ENCODE peak calls at places on chromosomes 13 and 19, in nine cellular contexts. V is NB4; F is brain microvascular endothelial cell; L is esophagus muscularis mucosa; I is cardiac muscle cell; G is CD8-positive, alpha-beta memory T cell; R is H1; B is mesenchymal stem cell; A is tibial nerve. X is an unnamed sample.

GRCh38 chr13:99353836-99354235 is 46.6 kb upstream of the GPR183 start:
- DNase-seq in V (no peak), F (peak), L (peak), I (no peak), G (peak), R (peak), B (peak), A (no peak), X (no peak)

GRCh38 chr13:56351041-56351440 is 789.7 kb upstream of the PRR20A start:
- DNase-seq in V (no peak), F (no peak), L (no peak), I (peak), G (no peak), R (no peak), B (no peak), A (no peak), X (no peak)

GRCh38 chr19:40411125-40411842 is 1.9 kb downstream of the PRX start:
- DNase-seq in V (no peak), F (no peak), L (no peak), I (no peak), G (no peak), R (no peak), B (no peak), A (no peak), X (peak)

GRCh38 chr13:40639226-40639681 is 27.2 kb downstream of the FOXO1 start:
- DNase-seq in V (peak), F (peak), L (no peak), I (no peak), G (no peak), R (no peak), B (peak), A (no peak), X (peak)

GRCh38 chr19:56348289-56348877 is 33.7 kb upstream of the ZSCAN5A start:
- DNase-seq in V (peak), F (peak), L (no peak), I (no peak), G (no peak), R (peak), B (peak), A (no peak), X (no peak)

GRCh38 chr13:108352599-108352998 is 83.1 kb downstream of the TNFSF13B start:
- DNase-seq in V (peak), F (no peak), L (no peak), I (no peak), G (no peak), R (no peak), B (no peak), A (no peak), X (no peak)

GRCh38 chr13:113975416-113975815 is 1.5 kb upstream of the C13orf46 start:
- DNase-seq in V (no peak), F (no peak), L (no peak), I (no peak), G (no peak), R (no peak), B (no peak), A (no peak), X (no peak)

GRCh38 chr19:6023085-6023682 is 45.2 kb upstream of the RANBP3 start:
- DNase-seq in V (peak), F (peak), L (no peak), I (no peak), G (peak), R (no peak), B (peak), A (no peak), X (no peak)

GRCh38 chr13:108276060-108276459 is 6.5 kb downstream of the TNFSF13B start:
- DNase-seq in V (no peak), F (no peak), L (no peak), I (no peak), G (no peak), R (no peak), B (no peak), A (peak), X (peak)

GRCh38 chr13:20370815-20371421 is 138.8 kb upstream of the GJB6 start:
- DNase-seq in V (no peak), F (no peak), L (no peak), I (no peak), G (no peak), R (no peak), B (no peak), A (no peak), X (no peak)

GRCh38 chr19:39834287-39834841 is 402 bp upstream of the DYRK1B start:
- DNase-seq in V (no peak), F (no peak), L (no peak), I (no peak), G (no peak), R (no peak), B (no peak), A (no peak), X (no peak)

GRCh38 chr19:35090160-35090794 is 25.3 kb upstream of the FXYD3 start:
- DNase-seq in V (peak), F (peak), L (no peak), I (peak), G (no peak), R (peak), B (peak), A (peak), X (peak)

GRCh38 chr13:99071666-99072065 is 93.8 kb upstream of the DOCK9 start:
- DNase-seq in V (no peak), F (no peak), L (no peak), I (no peak), G (no peak), R (no peak), B (no peak), A (no peak), X (no peak)

GRCh38 chr13:28356506-28357064 is 138.3 kb downstream of the FLT1 start:
- DNase-seq in V (no peak), F (no peak), L (no peak), I (no peak), G (no peak), R (no peak), B (peak), A (no peak), X (no peak)

GRCh38 chr13:38340624-38341023 is 9.0 kb upstream of the UFM1 start:
- DNase-seq in V (no peak), F (no peak), L (no peak), I (no peak), G (no peak), R (no peak), B (no peak), A (no peak), X (no peak)

GRCh38 chr19:55247621-55248099 is 11.2 kb downstream of the PPP6R1 start:
- DNase-seq in V (peak), F (peak), L (no peak), I (no peak), G (no peak), R (no peak), B (peak), A (no peak), X (no peak)
- H3K4me3 ChIP-seq in V (no peak), F (no peak), L (no peak), I (no peak), G (no peak), R (no peak), B (no peak), A (no peak), X (no peak)

DNA sequence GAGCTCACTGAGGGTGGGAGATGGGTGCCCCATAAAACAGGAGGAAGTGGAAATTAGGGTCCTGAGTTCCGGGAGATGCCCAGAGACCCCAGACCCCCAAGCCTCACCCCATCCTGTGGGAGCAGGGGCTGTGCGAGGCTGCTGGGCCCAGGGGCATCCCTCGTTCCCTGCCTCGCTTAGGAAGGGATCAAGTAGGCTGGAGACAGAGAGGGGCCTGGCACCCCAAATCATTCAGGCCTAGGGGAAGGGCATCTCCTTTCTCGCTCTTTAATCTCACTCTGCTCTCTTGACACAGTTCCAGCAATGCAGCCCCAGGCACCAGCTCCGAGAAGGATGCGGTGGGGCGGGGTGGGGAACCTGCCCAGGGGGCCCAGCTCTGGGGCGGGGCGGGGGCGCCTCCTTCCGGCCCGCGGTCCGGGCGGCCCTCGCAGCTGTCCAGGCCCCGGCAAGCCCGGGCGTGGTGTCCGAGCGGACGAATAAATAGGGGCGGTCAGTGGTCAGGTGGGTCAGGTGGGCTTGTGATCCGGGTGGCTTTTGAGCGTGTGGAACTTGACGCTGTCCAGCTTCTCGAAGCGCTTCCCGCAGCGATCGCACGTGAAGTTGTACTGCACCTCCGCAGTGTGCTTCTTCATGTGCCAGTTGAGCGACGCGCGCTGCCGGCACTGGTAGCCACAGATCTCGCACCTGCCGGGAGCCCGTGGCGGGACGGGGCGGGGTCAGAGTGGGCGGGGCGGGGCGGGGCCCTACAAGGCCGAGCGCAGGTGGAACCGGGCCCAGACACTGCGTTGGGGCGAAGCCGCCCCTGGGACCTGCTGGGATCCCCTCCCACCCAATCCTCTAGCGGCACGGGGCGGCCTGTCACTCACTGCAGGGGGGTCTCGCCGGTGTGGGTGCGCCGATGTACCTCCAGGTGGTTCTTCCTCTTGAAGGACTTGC is 2.6 kb upstream of the ELAVL3 start:
- DNase-seq in V (no peak), F (no peak), L (no peak), I (no peak), G (no peak), R (no peak), B (no peak), A (no peak), X (no peak)
- H3K4me3 ChIP-seq in V (no peak), F (no peak), L (no peak), I (no peak), G (no peak), R (no peak), B (no peak), A (no peak), X (no peak)

DNA sequence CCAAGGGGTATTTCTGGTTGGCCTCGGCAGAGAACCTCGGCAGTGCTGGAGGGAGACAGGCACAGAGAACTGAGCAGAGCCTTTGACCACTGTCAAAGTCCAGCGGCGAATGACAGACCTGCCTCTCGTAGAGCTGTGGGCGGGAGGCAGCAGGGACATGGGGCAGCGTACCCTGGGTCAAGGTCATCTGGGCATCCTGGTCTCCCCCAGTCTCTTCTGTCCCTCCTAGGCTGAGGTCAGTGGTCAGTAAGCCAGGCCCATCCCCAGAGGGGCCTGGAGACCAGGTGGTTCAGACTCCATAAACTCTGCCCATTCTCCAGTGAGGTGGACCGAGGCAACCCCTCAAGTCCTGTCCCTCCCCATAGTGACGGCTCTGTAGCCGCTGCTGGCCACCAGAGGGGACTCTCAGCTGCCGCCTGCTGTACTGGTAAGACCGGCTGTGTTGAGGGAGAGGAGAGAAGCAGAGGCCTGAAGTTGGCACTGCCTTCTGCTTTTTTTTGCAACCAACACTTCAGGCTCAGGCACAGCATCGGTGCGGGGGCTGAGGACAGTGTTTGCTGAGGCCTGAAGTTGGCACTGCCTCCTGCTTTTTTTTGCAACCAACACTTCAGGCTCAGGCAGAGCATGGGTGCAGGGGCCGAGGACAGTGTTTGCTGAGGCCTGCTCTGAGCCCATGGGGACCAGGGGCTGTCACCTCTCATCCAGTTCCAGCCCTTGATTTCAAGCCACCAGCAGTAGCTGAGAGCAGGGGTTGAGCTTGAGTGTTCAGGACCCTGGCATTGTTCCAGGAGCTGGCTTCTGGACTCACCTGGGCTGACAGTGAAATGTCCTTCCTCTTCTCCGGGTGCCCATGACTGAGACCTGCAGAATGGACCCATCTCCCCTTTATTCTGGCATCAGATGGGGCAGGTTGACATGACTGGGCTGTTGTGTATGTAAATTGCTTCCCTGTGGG is at the start of gene PGLYRP2:
- DNase-seq in V (no peak), F (no peak), L (no peak), I (no peak), G (no peak), R (no peak), B (no peak), A (no peak), X (no peak)
- H3K4me3 ChIP-seq in V (no peak), F (no peak), L (no peak), I (no peak), G (no peak), R (no peak), B (no peak), A (no peak), X (no peak)

GRCh38 chr13:109782823-109783411 is 3.5 kb downstream of the IRS2 start:
- DNase-seq in V (peak), F (no peak), L (peak), I (no peak), G (no peak), R (no peak), B (no peak), A (no peak), X (no peak)
- H3K4me3 ChIP-seq in V (peak), F (no peak), L (peak), I (no peak), G (no peak), R (no peak), B (no peak), A (no peak), X (peak)

DNA sequence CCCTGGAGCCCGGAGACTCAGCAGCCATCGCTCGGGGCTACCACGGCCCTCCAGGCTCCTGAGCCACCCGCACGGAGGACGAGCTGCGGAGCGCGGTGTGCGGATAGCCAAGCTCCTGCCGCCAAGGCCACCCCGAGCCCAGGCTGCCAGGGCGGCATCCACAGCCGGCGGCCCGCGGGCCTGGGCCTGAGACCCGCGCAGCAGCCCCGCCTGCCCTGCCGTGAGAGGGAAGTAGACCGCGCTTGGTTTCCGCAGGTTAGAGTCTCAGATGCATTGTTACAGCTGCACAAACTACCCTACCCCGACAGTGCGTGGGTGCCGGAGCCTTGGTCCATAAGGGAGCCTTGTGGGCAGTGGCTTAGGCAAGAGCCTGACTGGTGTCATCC is 253.8 kb upstream of the SGCG start:
- DNase-seq in V (no peak), F (no peak), L (no peak), I (no peak), G (no peak), R (no peak), B (no peak), A (no peak), X (no peak)
- H3K4me3 ChIP-seq in V (no peak), F (peak), L (peak), I (no peak), G (no peak), R (peak), B (peak), A (peak), X (peak)

GRCh38 chr19:31315621-31316011 is 33.6 kb downstream of the TSHZ3 start:
- DNase-seq in V (no peak), F (no peak), L (no peak), I (no peak), G (no peak), R (no peak), B (no peak), A (no peak), X (no peak)

GRCh38 chr19:31317542-31317941 is 31.7 kb downstream of the TSHZ3 start:
- DNase-seq in V (no peak), F (no peak), L (no peak), I (no peak), G (no peak), R (no peak), B (no peak), A (no peak), X (no peak)

GRCh38 chr19:31317098-31317497 is 32.1 kb downstream of the TSHZ3 start:
- DNase-seq in V (no peak), F (no peak), L (no peak), I (no peak), G (no peak), R (no peak), B (peak), A (no peak), X (no peak)

GRCh38 chr19:31314849-31315620 is 34.2 kb downstream of the TSHZ3 start:
- DNase-seq in V (no peak), F (no peak), L (no peak), I (no peak), G (no peak), R (no peak), B (peak), A (no peak), X (no peak)

DNA sequence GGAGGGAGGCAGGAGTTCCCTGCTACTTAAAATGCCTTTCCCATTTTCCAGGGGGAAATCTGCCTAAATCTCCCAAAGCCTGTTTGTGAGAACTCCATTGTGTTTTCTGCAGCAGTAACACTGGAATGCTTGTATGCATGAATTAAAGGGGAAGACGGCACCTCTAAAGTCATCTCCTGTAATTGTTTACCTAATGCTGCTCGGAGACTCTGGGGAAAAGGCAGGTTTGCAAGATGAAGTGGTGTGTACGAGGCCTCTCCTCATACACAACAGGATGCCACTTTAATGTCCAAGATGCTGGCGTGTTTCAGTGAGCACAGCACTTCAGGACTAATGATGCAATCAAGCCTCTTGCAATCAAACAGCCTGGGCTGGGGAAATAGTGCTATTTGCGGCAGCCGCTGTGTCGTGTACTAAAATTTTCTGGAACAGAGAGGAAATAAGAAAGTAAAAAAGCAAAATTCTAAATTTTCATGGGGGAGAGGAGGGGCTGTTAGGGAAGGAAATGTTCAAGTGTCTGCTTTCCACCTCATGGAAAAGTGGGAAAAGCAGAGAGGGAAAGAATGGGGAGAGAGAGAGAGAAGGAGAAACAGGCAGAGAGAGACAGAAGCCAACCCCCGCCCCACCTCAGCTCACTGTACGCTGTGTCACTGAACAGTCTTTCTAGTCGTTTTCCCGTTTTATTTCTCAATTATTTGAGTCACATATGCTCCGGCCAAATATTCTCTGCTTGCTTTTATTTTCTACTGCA is 32.9 kb downstream of the TSHZ3 start:
- DNase-seq in V (peak), F (no peak), L (no peak), I (no peak), G (no peak), R (no peak), B (peak), A (peak), X (peak)
- H3K4me3 ChIP-seq in V (peak), F (no peak), L (peak), I (no peak), G (no peak), R (no peak), B (no peak), A (no peak), X (peak)

GRCh38 chr19:54149021-54149812 is 10.3 kb downstream of the LENG1 start:
- DNase-seq in V (no peak), F (no peak), L (no peak), I (no peak), G (no peak), R (no peak), B (no peak), A (no peak), X (no peak)
- H3K4me3 ChIP-seq in V (no peak), F (no peak), L (no peak), I (no peak), G (no peak), R (no peak), B (no peak), A (no peak), X (no peak)

X was measured in gastrocnemius medialis.